ENCODE peak calls at places on chromosomes 16 and 17, in seven cellular contexts. J is GM12878, Y is stomach, N is A549, K is suprapubic skin, R is transverse colon, I is sigmoid colon. D is an unnamed sample. For H3K4me1, the result is how much of the 10 kb centered on the place peaks cover.

GRCh38 chr16:29857133-29857760 is 5.8 kb downstream of the CDIPT start:
- DNase-seq in J (no peak), Y (no peak), N (no peak), K (no peak), R (no peak), I (no peak), D (no peak)

GRCh38 chr16:80611930-80612327 is 71.1 kb downstream of the DYNLRB2 start:
- DNase-seq in J (no peak), Y (no peak), N (no peak), K (no peak), R (no peak), I (no peak), D (no peak)

GRCh38 chr16:67151431-67152097 is 766 bp upstream of the B3GNT9 start:
- DNase-seq in J (no peak), Y (no peak), N (peak), K (peak), R (no peak), I (no peak), D (no peak)

GRCh38 chr16:25568991-25569390 is 122.8 kb upstream of the HS3ST4 start:
- DNase-seq in J (no peak), Y (no peak), N (no peak), K (no peak), R (no peak), I (no peak), D (no peak)

GRCh38 chr17:79981661-79982101 is 54.0 kb downstream of the TBC1D16 start:
- DNase-seq in J (no peak), Y (no peak), N (no peak), K (peak), R (no peak), I (peak), D (no peak)

GRCh38 chr17:17114592-17115225 is 72.5 kb downstream of the MPRIP start:
- DNase-seq in J (no peak), Y (no peak), N (no peak), K (no peak), R (no peak), I (no peak), D (no peak)

GRCh38 chr16:56506941-56507340 is 12.9 kb downstream of the BBS2 start:
- DNase-seq in J (no peak), Y (no peak), N (no peak), K (no peak), R (no peak), I (no peak), D (no peak)

GRCh38 chr17:57294629-57295501 is 38.5 kb downstream of the MSI2 start:
- DNase-seq in J (no peak), Y (no peak), N (peak), K (no peak), R (no peak), I (no peak), D (no peak)

GRCh38 chr17:62565817-62566216 is 61.7 kb upstream of the MRC2 start:
- DNase-seq in J (no peak), Y (no peak), N (peak), K (no peak), R (no peak), I (no peak), D (no peak)

GRCh38 chr17:37541880-37542675 is 52.4 kb downstream of the DUSP14 start:
- DNase-seq in J (no peak), Y (no peak), N (no peak), K (no peak), R (no peak), I (no peak), D (no peak)

GRCh38 chr17:28180449-28180848 is 138.0 kb downstream of the NLK start:
- DNase-seq in J (no peak), Y (no peak), N (no peak), K (no peak), R (no peak), I (no peak), D (no peak)

DNA sequence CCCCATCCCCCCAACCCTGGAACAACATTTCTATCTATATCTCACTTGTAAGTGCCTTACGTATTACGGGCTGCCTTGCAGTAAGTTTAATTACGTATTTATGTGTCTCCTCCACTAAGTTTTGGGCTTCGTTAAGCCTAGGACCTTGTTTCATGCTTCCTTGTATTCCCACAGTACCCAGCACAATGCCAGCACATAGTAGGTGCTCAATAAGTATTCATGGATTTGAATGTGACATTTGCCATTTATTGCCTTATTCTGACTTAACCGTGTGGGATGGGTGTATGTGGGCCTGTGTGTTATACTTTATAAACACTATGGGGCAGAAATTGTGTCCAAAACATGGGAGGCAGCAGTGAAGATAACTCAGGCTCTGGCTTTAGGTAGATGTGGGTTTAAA is 6.0 kb downstream of the COA3 start:
- DNase-seq in J (no peak), Y (no peak), N (no peak), K (no peak), R (no peak), I (no peak), D (no peak)
- TF ChIP-seq EP300 in J (no peak), Y (no peak), N (no peak), K (no peak), R (no peak), I (no peak), D (no peak)

GRCh38 chr16:27226476-27226875 is 23.1 kb downstream of the KDM8 start:
- DNase-seq in J (no peak), Y (no peak), N (no peak), K (no peak), R (no peak), I (no peak), D (no peak)
- H3K4me1 ChIP-seq in J (under half), Y (half or more), N (under half), K (under half), R (half or more), I (under half), D (under half)

DNA sequence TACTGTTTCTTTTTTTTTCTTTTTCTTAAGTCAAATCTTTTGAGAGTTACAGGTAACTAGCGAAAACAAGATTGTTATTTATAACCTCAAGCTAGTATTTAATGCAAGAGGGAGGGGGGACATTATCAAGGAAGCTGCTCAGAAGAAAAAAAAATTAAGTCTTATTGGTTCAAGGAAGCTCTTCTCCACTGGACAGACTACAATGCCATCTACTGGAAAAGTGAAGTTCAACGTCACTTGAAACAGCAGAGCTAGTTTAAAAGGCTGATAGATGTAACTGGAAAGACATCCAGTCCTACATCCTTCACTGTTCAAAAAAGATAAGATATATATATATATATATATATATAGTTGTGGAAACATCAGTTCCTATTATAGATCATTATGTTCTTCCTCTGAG is 418.0 kb upstream of the PSMD7 start:
- DNase-seq in J (peak), Y (no peak), N (peak), K (no peak), R (no peak), I (no peak), D (no peak)
- TF ChIP-seq CTCF in J (peak), Y (peak), N (peak), K (no peak), R (peak), I (peak), D (peak)

GRCh38 chr16:86426243-86426642 is 84.1 kb upstream of the FOXF1 start:
- DNase-seq in J (no peak), Y (no peak), N (no peak), K (no peak), R (no peak), I (no peak), D (no peak)

GRCh38 chr16:86421995-86422394 is 88.3 kb upstream of the FOXF1 start:
- DNase-seq in J (no peak), Y (no peak), N (no peak), K (no peak), R (no peak), I (no peak), D (no peak)

GRCh38 chr16:86427327-86427935 is 82.9 kb upstream of the FOXF1 start:
- DNase-seq in J (no peak), Y (no peak), N (no peak), K (no peak), R (no peak), I (no peak), D (no peak)

GRCh38 chr16:86424968-86425367 is 85.4 kb upstream of the FOXF1 start:
- DNase-seq in J (no peak), Y (no peak), N (no peak), K (no peak), R (no peak), I (no peak), D (no peak)

DNA sequence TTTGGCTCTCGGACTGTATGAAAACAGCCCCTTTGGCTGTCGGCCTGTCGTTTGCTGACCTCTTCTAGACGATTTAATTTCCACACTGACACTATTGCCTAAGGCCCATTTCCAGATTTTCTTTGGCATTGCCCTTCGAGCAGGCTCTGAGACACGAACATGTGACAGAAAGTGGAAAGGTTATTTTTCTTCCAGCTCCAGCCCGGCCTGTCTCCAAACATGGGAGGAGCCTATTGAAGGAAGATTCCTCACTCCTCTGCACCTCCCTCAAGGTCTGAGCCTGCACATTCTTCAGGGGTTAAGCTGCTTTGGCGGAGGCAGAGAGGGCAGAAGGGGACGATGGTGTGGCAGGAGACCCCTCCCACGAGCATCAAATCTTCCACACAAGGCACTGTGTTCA is 85.9 kb upstream of the FOXF1 start:
- DNase-seq in J (no peak), Y (no peak), N (no peak), K (no peak), R (peak), I (peak), D (no peak)
- TF ChIP-seq EP300 in J (no peak), Y (no peak), N (no peak), K (no peak), R (no peak), I (no peak), D (no peak)

GRCh38 chr16:27727941-27728340 is 178.0 kb downstream of the KATNIP start:
- DNase-seq in J (no peak), Y (no peak), N (no peak), K (no peak), R (no peak), I (no peak), D (no peak)
- H3K4me1 ChIP-seq in J (under half), Y (under half), N (under half), K (under half), R (under half), I (under half), D (under half)

DNA sequence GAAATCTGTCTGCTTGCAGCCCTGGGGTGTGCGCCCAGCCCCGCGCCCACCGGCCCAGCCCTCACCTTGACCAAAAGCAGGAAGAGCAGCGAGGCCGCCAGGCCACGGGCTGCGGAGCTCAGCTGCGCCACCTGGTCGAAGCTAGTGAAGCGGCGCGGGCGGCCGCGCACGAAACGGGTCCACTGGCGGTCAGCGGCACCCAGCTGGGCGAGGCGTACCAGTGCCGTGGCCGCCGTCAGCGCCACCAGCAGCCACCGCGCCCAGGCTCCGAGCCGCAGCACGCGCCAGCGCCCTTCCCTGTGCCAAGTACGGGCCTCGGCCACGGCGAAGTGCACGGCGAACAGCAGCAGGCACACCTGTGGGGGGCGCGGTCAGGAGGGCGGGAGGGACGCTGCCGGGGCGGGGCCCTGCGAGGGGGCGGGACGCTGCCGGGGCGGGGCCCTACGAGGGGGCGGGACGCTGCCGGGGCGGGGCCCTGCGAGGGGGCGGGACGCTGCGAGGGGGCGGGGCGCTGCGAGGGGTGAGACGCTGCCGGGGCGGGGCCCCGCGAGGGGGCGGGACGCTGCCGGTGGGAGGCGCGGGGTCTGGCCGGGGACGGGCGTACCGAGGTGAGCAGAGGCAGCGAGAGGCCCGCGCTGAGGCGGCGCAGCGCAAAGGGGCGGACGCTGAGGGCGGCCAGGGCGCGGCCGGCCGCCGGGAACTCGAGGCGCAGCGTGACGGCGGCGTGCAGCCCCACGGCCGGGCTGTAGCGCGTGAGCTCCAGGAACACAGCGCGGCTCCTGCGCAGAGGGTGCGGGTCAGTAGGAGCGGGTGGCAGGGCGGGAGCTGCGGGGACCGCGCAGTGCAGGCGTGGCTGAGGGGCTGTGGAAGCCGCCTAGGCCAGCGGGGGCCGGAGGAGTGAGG is 43.3 kb downstream of the TSC2 start:
- DNase-seq in J (no peak), Y (peak), N (no peak), K (no peak), R (peak), I (no peak), D (peak)
- TF ChIP-seq CTCF in J (no peak), Y (no peak), N (peak), K (no peak), R (peak), I (no peak), D (no peak)

D was measured in tibial nerve.